ENCODE peak calls at places on chromosomes 2 and 18, in six cellular contexts. T, B, D, A, P and V are unnamed samples.

GRCh38 chr2:117856415-117857210 is 42.1 kb downstream of the DDX18 start:
- DNase-seq in T (no peak), P (no peak), D (no peak), A (peak), B (no peak), V (no peak)

GRCh38 chr2:61471905-61472805 is 1.3 kb upstream of the USP34 start:
- DNase-seq in T (peak), P (peak), A (peak), B (peak), D (no peak), V (no peak)

GRCh38 chr2:86335865-86336321 is 1.5 kb downstream of the REEP1 start:
- DNase-seq in A (no peak), P (no peak), D (no peak), B (no peak), T (no peak), V (no peak)

GRCh38 chr18:13612111-13612997 is 114.0 kb downstream of the FAM210A start:
- DNase-seq in T (peak), D (no peak), P (no peak), A (no peak), B (peak), V (no peak)

GRCh38 chr2:207257291-207258190 is 91.8 kb upstream of the KLF7 start:
- DNase-seq in P (peak), A (no peak), D (no peak), B (no peak), T (no peak), V (no peak)

GRCh38 chr2:207474871-207475485 is 54.8 kb upstream of the CREB1 start:
- DNase-seq in D (no peak), A (peak), B (no peak), T (peak), P (no peak), V (no peak)

GRCh38 chr2:110702514-110702913 is 24.7 kb upstream of the BUB1 start:
- DNase-seq in T (no peak), B (no peak), D (no peak), P (no peak), A (no peak), V (no peak)

GRCh38 chr2:45681675-45682074 is 30.2 kb downstream of the PRKCE start:
- DNase-seq in T (peak), D (no peak), B (no peak), P (no peak), A (peak), V (no peak)

GRCh38 chr2:190678444-190679162 is 29.7 kb downstream of the NAB1 start:
- DNase-seq in D (no peak), B (peak), A (no peak), P (no peak), T (peak), V (no peak)

GRCh38 chr2:18771212-18771611 is 181.8 kb upstream of the NT5C1B start:
- DNase-seq in A (peak), T (no peak), P (no peak), D (no peak), B (no peak), V (no peak)

GRCh38 chr2:167212054-167212648 is 323.9 kb downstream of the XIRP2 start:
- DNase-seq in B (no peak), A (peak), P (no peak), T (peak), D (no peak), V (no peak)

GRCh38 chr2:109174214-109174613 is 45.2 kb downstream of the SH3RF3 start:
- DNase-seq in D (no peak), A (no peak), T (no peak), B (no peak), P (no peak), V (peak)

GRCh38 chr2:120722603-120723421 is 12.9 kb upstream of the GLI2 start:
- DNase-seq in T (no peak), D (no peak), A (peak), B (no peak), P (no peak), V (no peak)

GRCh38 chr2:8636691-8637636 is 44.9 kb upstream of the ID2 start:
- DNase-seq in P (no peak), A (no peak), T (no peak), B (no peak), D (peak), V (peak)

GRCh38 chr18:58325521-58325908 is 281.5 kb downstream of the NEDD4L start:
- DNase-seq in P (no peak), T (no peak), A (no peak), D (no peak), B (no peak), V (no peak)

GRCh38 chr18:21897811-21898210 is 157.2 kb downstream of the MIB1 start:
- DNase-seq in P (no peak), A (peak), T (peak), D (no peak), B (no peak), V (no peak)

GRCh38 chr2:27298391-27299080 is 9.7 kb downstream of the UCN start:
- DNase-seq in B (no peak), D (no peak), P (no peak), A (no peak), T (no peak), V (peak)

GRCh38 chr18:66168834-66169233 is 418.0 kb downstream of the CDH7 start:
- DNase-seq in P (no peak), A (no peak), D (no peak), B (no peak), T (peak), V (no peak)

GRCh38 chr2:70871398-70872211 is 36.0 kb upstream of the CD207 start:
- DNase-seq in P (peak), D (peak), T (peak), A (peak), B (peak), V (peak)

GRCh38 chr18:62279561-62279960 is 45.5 kb upstream of the TNFRSF11A start:
- DNase-seq in T (no peak), P (peak), A (no peak), B (no peak), D (no peak), V (no peak)

GRCh38 chr2:102138331-102138730 is 4.2 kb upstream of the IL1R1 start:
- DNase-seq in B (no peak), A (no peak), D (no peak), P (no peak), T (no peak), V (no peak)

GRCh38 chr2:108823286-108823685 is 36.7 kb downstream of the CCDC138 start:
- DNase-seq in P (no peak), A (peak), B (no peak), T (no peak), D (no peak), V (no peak)

GRCh38 chr18:43526436-43527150 is 249.3 kb upstream of the SYT4 start:
- DNase-seq in A (no peak), D (no peak), P (no peak), B (no peak), T (no peak), V (no peak)

GRCh38 chr18:9181275-9181674 is 44.7 kb downstream of the ANKRD12 start:
- DNase-seq in P (no peak), B (no peak), D (no peak), T (no peak), A (no peak), V (no peak)

GRCh38 chr2:73488079-73488478 is 102.4 kb downstream of the ALMS1 start:
- DNase-seq in P (no peak), D (no peak), A (no peak), B (no peak), T (no peak), V (no peak)

GRCh38 chr2:216572582-216573578 is 60.3 kb upstream of the IGFBP2 start:
- DNase-seq in D (no peak), P (no peak), T (no peak), B (no peak), A (peak), V (peak)

GRCh38 chr2:120299561-120299960 is 46.4 kb upstream of the INHBB start:
- DNase-seq in A (no peak), T (no peak), B (no peak), P (no peak), D (no peak), V (no peak)

GRCh38 chr18:53134711-53135110 is 794.7 kb downstream of the DCC start:
- DNase-seq in A (no peak), T (no peak), D (no peak), P (no peak), B (no peak), V (no peak)

GRCh38 chr2:168526641-168527040 is 70.6 kb downstream of the CERS6 start:
- DNase-seq in T (peak), A (no peak), B (no peak), D (no peak), P (no peak), V (no peak)

GRCh38 chr18:58541789-58542425 is 87.0 kb downstream of the ALPK2 start:
- DNase-seq in B (peak), P (no peak), T (no peak), D (no peak), A (peak), V (no peak)

GRCh38 chr2:127578411-127578810 is 42.9 kb downstream of the MYO7B start:
- DNase-seq in P (no peak), D (no peak), A (no peak), B (no peak), T (no peak), V (no peak)

GRCh38 chr2:99821572-99822369 is 320.6 kb downstream of the AFF3 start:
- DNase-seq in D (no peak), T (no peak), P (no peak), A (no peak), B (no peak), V (no peak)

GRCh38 chr2:134715932-134716643 is 2.7 kb downstream of the TMEM163 start:
- DNase-seq in T (peak), B (no peak), D (no peak), A (no peak), P (no peak), V (no peak)

GRCh38 chr2:20451761-20452499 is 5.1 kb downstream of the RHOB start:
- DNase-seq in A (no peak), B (no peak), D (no peak), P (no peak), T (no peak), V (no peak)

GRCh38 chr18:32688821-32689220 is 84.0 kb downstream of the KLHL14 start:
- DNase-seq in T (no peak), B (no peak), A (no peak), D (no peak), P (no peak), V (no peak)

GRCh38 chr2:237980087-237980486 is 13.3 kb downstream of the UBE2F start:
- DNase-seq in D (no peak), T (no peak), B (no peak), P (no peak), A (no peak), V (no peak)

GRCh38 chr2:199463000-199463692 is 5.4 kb upstream of the SATB2 start:
- DNase-seq in D (peak), T (peak), B (no peak), P (peak), A (no peak), V (peak)